ENCODE peak calls at places on chromosomes 4 and X, in six cellular contexts. One of them, this sample, is unnamed.

GRCh38 chr4:135382280-135382679 is 1180.7 kb upstream of the PABPC4L start:
- DNase-seq in brain microvascular endothelial cell: peak
- DNase-seq in fibroblast of mammary gland: no peak
- DNase-seq in lower lobe of right lung: no peak
- DNase-seq in suprapubic skin: no peak
- DNase-seq in HL-60: no peak
- DNase-seq in this sample: no peak

GRCh38 chr4:40321671-40322131 is 13.4 kb upstream of the CHRNA9 start:
- DNase-seq in fibroblast of mammary gland: peak
- DNase-seq in suprapubic skin: no peak
- DNase-seq in HL-60: no peak
- DNase-seq in lower lobe of right lung: no peak
- DNase-seq in brain microvascular endothelial cell: peak
- DNase-seq in this sample: peak

GRCh38 chr4:82901129-82901718 is 689 bp downstream of the THAP9 start:
- DNase-seq in suprapubic skin: no peak
- DNase-seq in HL-60: no peak
- DNase-seq in brain microvascular endothelial cell: no peak
- DNase-seq in lower lobe of right lung: no peak
- DNase-seq in fibroblast of mammary gland: peak
- DNase-seq in this sample: peak

GRCh38 chrX:118420462-118420861 is 74.6 kb downstream of the WDR44 start:
- DNase-seq in lower lobe of right lung: no peak
- DNase-seq in suprapubic skin: no peak
- DNase-seq in fibroblast of mammary gland: peak
- DNase-seq in brain microvascular endothelial cell: peak
- DNase-seq in HL-60: no peak
- DNase-seq in this sample: peak

GRCh38 chrX:136880003-136880451 is 498 bp downstream of the RBMX start:
- DNase-seq in suprapubic skin: no peak
- DNase-seq in lower lobe of right lung: peak
- DNase-seq in HL-60: no peak
- DNase-seq in fibroblast of mammary gland: peak
- DNase-seq in brain microvascular endothelial cell: no peak
- DNase-seq in this sample: no peak

GRCh38 chr4:85496933-85497332 is 22.0 kb downstream of the ARHGAP24 start:
- DNase-seq in fibroblast of mammary gland: peak
- DNase-seq in brain microvascular endothelial cell: no peak
- DNase-seq in HL-60: no peak
- DNase-seq in suprapubic skin: no peak
- DNase-seq in lower lobe of right lung: no peak
- DNase-seq in this sample: peak

GRCh38 chrX:102808336-102808735 is 87.8 kb downstream of the GPRASP3 start:
- DNase-seq in lower lobe of right lung: no peak
- DNase-seq in fibroblast of mammary gland: peak
- DNase-seq in HL-60: no peak
- DNase-seq in brain microvascular endothelial cell: no peak
- DNase-seq in suprapubic skin: no peak
- DNase-seq in this sample: peak

GRCh38 chrX:150486011-150486410 is 82.4 kb upstream of the MTM1 start:
- DNase-seq in HL-60: no peak
- DNase-seq in lower lobe of right lung: no peak
- DNase-seq in brain microvascular endothelial cell: peak
- DNase-seq in fibroblast of mammary gland: peak
- DNase-seq in suprapubic skin: no peak
- DNase-seq in this sample: peak

GRCh38 chrX:154355094-154355775 is 19.2 kb downstream of the FLNA start:
- DNase-seq in suprapubic skin: no peak
- DNase-seq in brain microvascular endothelial cell: no peak
- DNase-seq in fibroblast of mammary gland: no peak
- DNase-seq in HL-60: peak
- DNase-seq in lower lobe of right lung: peak
- DNase-seq in this sample: no peak

DNA sequence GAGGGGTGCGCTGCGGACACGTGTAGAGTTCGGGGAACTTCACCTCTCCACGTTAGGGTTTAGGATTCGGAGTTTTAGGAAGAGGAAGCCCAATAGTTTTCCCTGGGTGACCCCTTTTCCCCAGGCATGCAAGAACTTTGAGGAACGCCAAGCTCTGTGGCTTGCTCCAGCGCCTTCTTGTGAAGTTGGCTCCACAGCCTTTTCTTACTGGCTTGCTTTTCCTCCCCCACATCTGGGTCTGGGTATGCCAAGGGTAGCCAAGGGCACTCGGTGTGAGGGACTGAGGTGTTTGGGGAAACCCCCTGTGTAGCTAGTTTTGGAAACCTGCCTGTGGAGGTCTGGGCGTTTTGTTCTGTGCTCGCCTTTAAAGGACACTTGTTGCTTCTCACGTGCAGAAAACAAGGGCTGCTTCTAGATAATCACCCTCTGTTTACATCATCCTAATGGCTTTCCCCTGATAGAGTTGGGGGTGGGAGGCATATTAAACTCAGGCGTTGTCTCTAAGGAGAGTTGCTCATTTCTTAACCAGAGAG is 746 bp downstream of the EDNRA start:
- DNase-seq in lower lobe of right lung: no peak
- DNase-seq in brain microvascular endothelial cell: no peak
- DNase-seq in HL-60: no peak
- DNase-seq in fibroblast of mammary gland: no peak
- DNase-seq in suprapubic skin: no peak
- DNase-seq in this sample: no peak
- H3K4me3 ChIP-seq in lower lobe of right lung: peak
- H3K4me3 ChIP-seq in brain microvascular endothelial cell: peak
- H3K4me3 ChIP-seq in HL-60: no peak
- H3K4me3 ChIP-seq in fibroblast of mammary gland: peak
- H3K4me3 ChIP-seq in suprapubic skin: peak
- H3K4me3 ChIP-seq in this sample: peak

GRCh38 chrX:66200855-66201795 is 37.1 kb downstream of the HEPH start:
- DNase-seq in brain microvascular endothelial cell: no peak
- DNase-seq in fibroblast of mammary gland: peak
- DNase-seq in lower lobe of right lung: no peak
- DNase-seq in HL-60: no peak
- DNase-seq in suprapubic skin: no peak
- DNase-seq in this sample: peak
- TF ChIP-seq CTCF in brain microvascular endothelial cell: no peak
- TF ChIP-seq CTCF in fibroblast of mammary gland: peak
- TF ChIP-seq CTCF in lower lobe of right lung: no peak
- TF ChIP-seq CTCF in HL-60: no peak
- TF ChIP-seq CTCF in suprapubic skin: no peak
- TF ChIP-seq CTCF in this sample: no peak

GRCh38 chrX:131735127-131735526 is 191.3 kb downstream of the OR13H1 start:
- DNase-seq in lower lobe of right lung: no peak
- DNase-seq in brain microvascular endothelial cell: no peak
- DNase-seq in HL-60: no peak
- DNase-seq in fibroblast of mammary gland: peak
- DNase-seq in suprapubic skin: no peak
- DNase-seq in this sample: no peak

GRCh38 chrX:131729295-131729694 is 185.4 kb downstream of the OR13H1 start:
- DNase-seq in brain microvascular endothelial cell: peak
- DNase-seq in lower lobe of right lung: no peak
- DNase-seq in suprapubic skin: no peak
- DNase-seq in fibroblast of mammary gland: peak
- DNase-seq in HL-60: no peak
- DNase-seq in this sample: no peak

GRCh38 chrX:131739823-131740222 is 195.9 kb downstream of the OR13H1 start:
- DNase-seq in brain microvascular endothelial cell: no peak
- DNase-seq in lower lobe of right lung: no peak
- DNase-seq in suprapubic skin: no peak
- DNase-seq in fibroblast of mammary gland: no peak
- DNase-seq in HL-60: no peak
- DNase-seq in this sample: no peak

DNA sequence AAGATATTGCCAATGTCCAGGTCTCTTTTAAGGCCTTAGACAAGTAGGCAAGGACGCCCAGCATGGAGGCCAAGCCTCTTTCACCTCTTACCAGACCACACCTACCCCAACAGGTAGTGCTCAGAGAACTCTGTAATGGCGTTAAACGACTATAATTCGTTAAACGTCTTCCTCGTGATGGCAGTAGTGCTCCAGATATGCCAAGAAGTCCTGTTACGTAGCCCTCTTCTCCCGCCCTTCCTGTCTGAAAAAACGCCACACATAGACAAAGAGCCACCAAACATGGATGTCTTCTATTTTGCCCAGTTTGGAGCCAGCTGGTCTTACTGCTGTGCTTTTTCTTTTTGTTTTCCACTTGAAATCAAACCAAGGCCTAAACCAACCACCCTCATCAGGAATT is 190.7 kb downstream of the OR13H1 start:
- DNase-seq in brain microvascular endothelial cell: peak
- DNase-seq in lower lobe of right lung: no peak
- DNase-seq in HL-60: no peak
- DNase-seq in fibroblast of mammary gland: peak
- DNase-seq in suprapubic skin: no peak
- DNase-seq in this sample: no peak
- H3K4me3 ChIP-seq in brain microvascular endothelial cell: peak
- H3K4me3 ChIP-seq in lower lobe of right lung: no peak
- H3K4me3 ChIP-seq in HL-60: no peak
- H3K4me3 ChIP-seq in fibroblast of mammary gland: no peak
- H3K4me3 ChIP-seq in suprapubic skin: no peak
- H3K4me3 ChIP-seq in this sample: no peak

DNA sequence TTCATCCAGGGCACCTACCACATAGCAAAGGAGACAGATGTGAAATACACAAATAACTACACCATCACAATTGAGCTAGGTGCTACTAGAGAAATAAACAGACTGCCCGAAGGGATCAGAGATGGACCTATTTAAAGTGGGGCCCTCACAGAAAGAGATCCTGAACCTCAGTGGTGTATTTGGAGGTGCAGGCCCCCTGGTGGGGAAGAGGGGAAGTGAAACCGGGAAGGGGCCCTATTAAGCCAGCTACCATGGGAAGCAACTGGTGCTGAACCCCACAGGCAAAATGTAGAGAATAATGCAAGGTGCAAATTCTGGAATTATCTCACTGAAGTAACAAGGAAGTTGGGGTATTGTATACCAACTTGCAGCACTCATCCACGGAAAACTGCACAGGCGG is 78.6 kb upstream of the FAM9A start:
- DNase-seq in lower lobe of right lung: peak
- DNase-seq in suprapubic skin: no peak
- DNase-seq in fibroblast of mammary gland: peak
- DNase-seq in brain microvascular endothelial cell: peak
- DNase-seq in HL-60: no peak
- DNase-seq in this sample: peak
- TF ChIP-seq CTCF in lower lobe of right lung: peak
- TF ChIP-seq CTCF in suprapubic skin: no peak
- TF ChIP-seq CTCF in fibroblast of mammary gland: peak
- TF ChIP-seq CTCF in brain microvascular endothelial cell: peak
- TF ChIP-seq CTCF in HL-60: peak
- TF ChIP-seq CTCF in this sample: peak

DNA sequence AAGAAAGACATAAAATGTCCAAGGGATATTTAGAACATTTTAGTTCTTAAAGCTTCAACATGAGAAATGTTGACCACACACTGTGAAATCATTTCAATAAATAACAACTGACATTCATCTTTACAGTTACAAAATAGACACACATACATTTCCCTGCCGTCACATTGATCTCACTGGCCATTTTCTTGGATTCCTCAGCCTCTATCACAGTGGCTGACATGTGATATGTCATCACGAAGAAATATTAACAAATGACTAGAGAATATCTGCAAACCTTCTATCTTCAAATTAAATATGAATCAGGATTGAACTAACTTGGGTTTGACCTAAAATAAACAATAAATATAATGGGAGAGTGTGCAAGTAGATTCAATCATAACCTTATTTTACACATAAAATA is 1.8 kb downstream of the CXCL2 start:
- DNase-seq in lower lobe of right lung: no peak
- DNase-seq in HL-60: no peak
- DNase-seq in fibroblast of mammary gland: no peak
- DNase-seq in suprapubic skin: no peak
- DNase-seq in brain microvascular endothelial cell: no peak
- DNase-seq in this sample: no peak
- H3K4me3 ChIP-seq in lower lobe of right lung: peak
- H3K4me3 ChIP-seq in HL-60: no peak
- H3K4me3 ChIP-seq in fibroblast of mammary gland: no peak
- H3K4me3 ChIP-seq in suprapubic skin: no peak
- H3K4me3 ChIP-seq in brain microvascular endothelial cell: no peak
- H3K4me3 ChIP-seq in this sample: no peak

DNA sequence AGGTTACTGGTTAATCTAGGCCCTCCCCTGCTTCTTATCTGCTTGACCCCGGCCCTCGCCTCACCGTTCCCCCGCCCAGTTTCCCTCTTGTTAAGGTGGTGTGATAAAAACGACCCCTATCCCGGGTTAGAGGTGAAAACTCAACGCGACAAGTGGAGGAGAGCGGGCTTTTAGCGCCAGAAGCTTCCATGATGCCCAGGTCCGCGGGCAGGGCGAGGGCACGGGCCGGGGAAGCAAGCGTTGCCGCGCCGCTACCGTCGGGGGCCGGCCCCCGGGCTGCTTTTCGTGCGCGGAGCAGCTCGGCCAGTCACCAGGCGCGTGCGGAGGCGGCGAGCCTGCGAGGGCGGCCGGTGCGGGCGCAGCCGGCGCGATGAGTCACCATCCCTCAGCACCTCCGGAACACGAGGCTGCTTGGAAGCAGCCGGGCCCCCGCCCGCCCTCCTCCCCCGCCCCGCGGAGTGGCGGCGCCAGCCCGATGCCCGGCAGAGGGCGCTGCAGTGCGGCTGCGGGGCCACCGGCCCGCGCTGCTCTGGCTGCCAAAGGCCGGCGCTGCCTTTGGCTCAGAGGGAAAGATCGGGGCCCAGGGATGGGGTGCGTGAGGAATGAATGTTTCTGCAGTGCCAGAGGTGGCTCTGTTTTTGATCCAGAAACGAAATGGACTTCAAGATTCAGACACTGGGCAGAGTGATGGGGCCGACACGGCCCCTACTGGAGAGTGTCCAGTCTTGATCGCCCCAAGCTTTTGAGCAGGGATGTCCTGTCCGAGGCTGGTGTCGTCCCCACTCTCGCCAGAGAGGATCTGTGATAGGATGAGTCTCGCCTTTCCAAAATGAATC is 107.8 kb downstream of the NHSL2 start:
- DNase-seq in brain microvascular endothelial cell: peak
- DNase-seq in suprapubic skin: peak
- DNase-seq in lower lobe of right lung: peak
- DNase-seq in fibroblast of mammary gland: peak
- DNase-seq in HL-60: peak
- DNase-seq in this sample: peak
- TF ChIP-seq CTCF in brain microvascular endothelial cell: peak
- TF ChIP-seq CTCF in suprapubic skin: peak
- TF ChIP-seq CTCF in lower lobe of right lung: peak
- TF ChIP-seq CTCF in fibroblast of mammary gland: peak
- TF ChIP-seq CTCF in HL-60: peak
- TF ChIP-seq CTCF in this sample: peak

GRCh38 chr4:127965062-127965802 is at the start of the genes ABHD18 and MFSD8:
- DNase-seq in fibroblast of mammary gland: peak
- DNase-seq in suprapubic skin: peak
- DNase-seq in brain microvascular endothelial cell: peak
- DNase-seq in lower lobe of right lung: peak
- DNase-seq in HL-60: peak
- DNase-seq in this sample: peak
- H3K4me3 ChIP-seq in fibroblast of mammary gland: peak
- H3K4me3 ChIP-seq in suprapubic skin: peak
- H3K4me3 ChIP-seq in brain microvascular endothelial cell: peak
- H3K4me3 ChIP-seq in lower lobe of right lung: peak
- H3K4me3 ChIP-seq in HL-60: peak
- H3K4me3 ChIP-seq in this sample: peak